ENCODE peak calls at places on chromosomes 6 and 20, in four cellular contexts. O, W, I and V are unnamed samples.

GRCh38 chr6:467671-468082 is 76.1 kb downstream of the IRF4 start:
- DNase-seq in O (no peak), W (no peak), I (no peak), V (no peak)

GRCh38 chr20:33666293-33667244 is at the start of gene ACTL10:
- DNase-seq in O (peak; percentile 98), W (peak; percentile 94), I (no peak), V (peak; percentile 95)

GRCh38 chr6:28888097-28888496 is 35.7 kb downstream of the TRIM27 start:
- DNase-seq in O (no peak), W (no peak), I (no peak), V (no peak)

GRCh38 chr20:50673831-50674825 is 17.2 kb downstream of the RIPOR3 start:
- DNase-seq in O (no peak), W (no peak), I (no peak), V (no peak)

GRCh38 chr6:106460481-106460880 is 100.0 kb downstream of the CRYBG1 start:
- DNase-seq in O (no peak), W (no peak), I (no peak), V (no peak)

GRCh38 chr6:92161953-92162352 is 1257.4 kb downstream of the EPHA7 start:
- DNase-seq in O (no peak), W (no peak), I (no peak), V (no peak)

GRCh38 chr6:132687306-132687705 is 26.5 kb downstream of the VNN1 start:
- DNase-seq in O (peak; percentile 19), W (no peak), I (peak; percentile 58), V (no peak)

GRCh38 chr20:7113577-7114466 is 346.3 kb downstream of the BMP2 start:
- DNase-seq in O (peak; percentile 57), W (peak; percentile 37), I (peak; percentile 36), V (no peak)

GRCh38 chr6:72424476-72424875 is 197.4 kb upstream of the KCNQ5 start:
- DNase-seq in O (no peak), W (no peak), I (no peak), V (no peak)

GRCh38 chr6:111773501-111774345 is 99.5 kb downstream of the FYN start:
- DNase-seq in O (no peak), W (no peak), I (no peak), V (no peak)

GRCh38 chr6:53056273-53056672 is 8.9 kb upstream of the FBXO9 start:
- DNase-seq in O (no peak), W (no peak), I (no peak), V (no peak)

GRCh38 chr6:2877960-2878359 is 25.1 kb downstream of the SERPINB9 start:
- DNase-seq in O (no peak), W (no peak), I (no peak), V (no peak)

GRCh38 chr6:16947461-16948159 is 154.2 kb upstream of the STMND1 start:
- DNase-seq in O (peak; percentile 94), W (no peak), I (peak; percentile 58), V (no peak)

GRCh38 chr6:44456070-44456965 is 68.8 kb downstream of the CDC5L start:
- DNase-seq in O (peak; percentile 55), W (peak; percentile 66), I (peak; percentile 48), V (no peak)
- TF ChIP-seq CTCF in O (peak; percentile 88), W (peak; percentile 89), I (peak; percentile 68), V (peak; percentile 80)

GRCh38 chr20:42379385-42379784 is 761.2 kb upstream of the CHD6 start:
- DNase-seq in O (no peak), W (no peak), I (no peak), V (no peak)
- TF ChIP-seq CTCF in O (no peak), W (no peak), I (no peak), V (no peak)

DNA sequence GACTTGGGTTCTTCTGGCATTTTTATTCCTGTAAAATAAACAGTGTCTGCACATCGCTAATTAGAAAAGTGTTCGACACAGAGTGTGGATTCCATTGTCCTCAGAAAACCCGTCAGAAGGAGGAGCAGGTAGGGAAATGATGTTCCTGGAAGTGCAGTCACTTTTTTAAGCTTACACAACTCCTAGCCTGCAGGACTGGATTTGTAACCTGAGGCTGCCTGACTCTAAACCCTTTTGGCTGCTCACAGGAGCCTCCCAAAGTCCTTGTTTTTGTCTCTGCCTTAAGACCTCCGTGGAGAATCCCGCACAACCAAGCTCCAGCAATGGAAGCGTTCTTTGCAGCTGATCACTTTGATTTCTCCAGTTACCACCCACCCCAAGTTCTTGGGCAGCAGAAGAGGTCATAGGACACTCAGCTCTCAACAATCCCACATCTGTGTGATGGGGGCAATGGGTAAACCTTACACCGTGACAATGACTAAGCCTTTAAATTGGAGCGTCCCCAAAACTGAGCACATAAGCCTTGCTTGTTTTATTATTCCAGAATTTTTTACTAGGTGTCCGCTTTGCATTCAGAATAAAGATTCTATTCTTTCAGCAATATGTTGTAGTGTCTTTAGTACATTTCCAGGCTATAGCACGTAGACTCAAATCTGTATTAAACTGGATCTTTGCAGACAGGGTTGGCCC is 227.9 kb downstream of the TBXT start:
- DNase-seq in O (no peak), W (no peak), I (no peak), V (no peak)
- TF ChIP-seq CTCF in O (no peak), W (no peak), I (no peak), V (no peak)

DNA sequence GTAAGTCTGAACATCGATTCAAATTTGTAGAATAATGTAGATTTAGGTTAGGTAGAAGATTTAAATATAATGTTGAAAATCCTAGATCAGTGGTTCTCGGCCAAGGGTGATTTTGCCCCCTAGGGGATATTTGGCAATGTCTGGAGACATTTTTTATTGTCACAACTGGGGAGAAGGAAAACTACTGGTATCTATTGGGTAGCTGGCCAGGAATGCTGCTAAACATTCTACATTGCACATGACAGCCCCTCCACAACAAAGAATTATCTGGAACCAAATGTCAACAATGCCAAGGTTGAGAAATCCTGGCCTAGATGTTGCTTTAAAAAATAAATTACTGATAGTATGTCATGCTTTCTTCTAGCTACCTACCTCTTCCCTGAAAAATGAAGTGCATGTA is 76.1 kb downstream of the HIVEP2 start:
- DNase-seq in O (no peak), W (no peak), I (no peak), V (no peak)
- TF ChIP-seq CTCF in O (no peak), W (peak; percentile 55), I (no peak), V (no peak)

GRCh38 chr20:64137598-64138031 is 26.6 kb upstream of the MYT1 start:
- DNase-seq in O (no peak), W (no peak), I (no peak), V (no peak)

GRCh38 chr20:64130876-64131275 is 23.5 kb upstream of the NPBWR2 start:
- DNase-seq in O (no peak), W (no peak), I (no peak), V (no peak)

GRCh38 chr20:64136004-64136710 is 28.1 kb upstream of the MYT1 start:
- DNase-seq in O (no peak), W (no peak), I (no peak), V (no peak)

GRCh38 chr20:64131406-64131805 is 24.0 kb upstream of the NPBWR2 start:
- DNase-seq in O (no peak), W (no peak), I (peak; percentile 68), V (no peak)

DNA sequence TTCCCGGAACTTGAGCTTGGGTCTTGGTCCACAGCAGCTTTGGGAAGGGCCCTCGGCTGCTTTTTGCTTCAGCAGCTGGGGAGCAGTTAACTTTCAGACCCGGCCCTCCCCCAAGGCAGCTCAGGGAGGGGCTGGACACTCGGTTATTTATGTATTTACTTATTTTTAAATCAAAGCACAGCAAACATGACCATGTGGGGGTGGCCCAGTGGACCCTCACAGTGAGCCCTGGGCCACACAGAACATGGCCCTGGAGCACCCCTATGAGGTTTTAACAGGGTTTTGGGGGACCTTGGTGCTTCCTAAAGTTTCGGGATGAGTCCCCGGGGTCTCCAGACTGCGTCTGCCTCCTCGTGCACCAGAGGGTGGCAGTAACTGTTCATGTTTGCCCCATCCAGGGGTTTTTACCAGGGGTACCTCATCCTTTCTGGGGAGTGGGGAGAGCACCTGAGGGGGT is 26.6 kb upstream of the NPBWR2 start:
- DNase-seq in O (no peak), W (peak; percentile 40), I (no peak), V (no peak)
- TF ChIP-seq CTCF in O (peak; percentile 12), W (peak; percentile 73), I (peak; percentile 8), V (no peak)

DNA sequence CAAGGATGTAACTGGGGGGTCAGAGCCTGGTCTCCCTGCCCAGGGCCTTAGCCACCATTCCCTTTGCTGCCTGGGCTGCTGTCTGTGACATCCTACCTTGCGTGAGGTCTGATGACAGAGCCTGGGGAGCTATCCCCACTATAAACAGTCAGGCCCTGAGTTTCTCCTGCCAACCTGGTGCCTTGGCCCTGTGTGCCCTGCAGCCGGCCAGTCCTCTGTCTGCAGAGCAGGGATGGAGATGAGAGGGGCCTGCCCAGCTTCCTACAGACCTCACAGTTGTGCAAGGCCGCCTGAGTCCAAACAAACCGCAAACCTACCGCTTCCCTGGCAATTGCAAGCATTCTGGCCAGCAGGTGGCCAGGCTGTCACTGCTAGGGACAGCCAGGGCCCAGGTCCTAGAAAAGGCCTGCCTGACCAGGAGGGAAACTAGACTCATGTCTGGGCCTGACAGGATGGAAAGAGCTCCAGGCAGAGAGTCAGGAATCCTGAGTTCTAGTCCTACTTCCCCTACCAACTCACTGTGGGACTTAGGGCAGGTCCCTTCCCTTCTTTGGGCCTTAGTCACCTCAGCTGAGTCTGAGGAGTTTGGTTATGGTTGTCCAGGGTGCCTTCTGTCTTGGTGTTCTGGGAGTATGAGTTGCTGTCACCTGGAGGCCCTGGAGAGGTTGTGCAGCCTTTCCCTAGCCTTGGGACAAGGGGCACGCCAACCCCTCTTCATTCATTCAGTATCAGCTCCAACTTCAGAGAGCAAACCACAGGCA is 86.2 kb downstream of the VEGFA start:
- DNase-seq in O (peak; percentile 36), W (no peak), I (peak; percentile 50), V (no peak)
- TF ChIP-seq CTCF in O (peak; percentile 41), W (no peak), I (peak; percentile 37), V (no peak)

GRCh38 chr6:154868143-154868594 is 126.9 kb upstream of the TIAM2 start:
- DNase-seq in O (peak; percentile 73), W (peak; percentile 64), I (peak; percentile 45), V (no peak)

GRCh38 chr6:154874684-154875594 is 120.2 kb upstream of the TIAM2 start:
- DNase-seq in O (no peak), W (no peak), I (no peak), V (no peak)

GRCh38 chr6:154876776-154877175 is 118.3 kb upstream of the TIAM2 start:
- DNase-seq in O (no peak), W (no peak), I (no peak), V (no peak)

DNA sequence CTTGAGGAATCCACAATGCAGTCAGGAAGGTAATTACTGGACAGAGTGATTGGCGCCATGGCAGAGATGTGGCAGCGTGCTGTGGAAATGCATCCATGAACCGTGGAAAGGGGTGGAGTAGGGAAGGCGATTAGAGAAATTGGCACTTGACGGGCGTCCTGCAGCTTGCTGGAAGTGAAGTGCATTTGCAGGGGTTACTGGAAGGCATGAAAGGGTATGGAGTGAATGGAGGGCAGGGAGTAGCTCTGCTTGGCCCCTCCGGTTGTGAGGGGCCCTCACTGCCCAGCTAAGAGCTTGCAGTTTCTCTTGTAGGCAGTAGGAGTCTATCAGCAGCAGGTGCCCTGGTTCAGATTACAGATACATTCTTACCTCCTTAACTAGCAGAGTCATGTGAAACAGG is 122.5 kb upstream of the TIAM2 start:
- DNase-seq in O (no peak), W (no peak), I (no peak), V (no peak)
- TF ChIP-seq CTCF in O (no peak), W (no peak), I (no peak), V (no peak)